ENCODE peak calls at places on chromosome 12, in nine cellular contexts. I is left ventricle myocardium inferior, X is fibroblast of lung, K is tibial artery, B is pancreas, S is lower lobe of right lung, T is spleen, C is mammary epithelial cell, O is heart right ventricle. J is an unnamed sample.

GRCh38 chr12:53567961-53568360 is 58.2 kb downstream of the ATF7 start:
- DNase-seq in O (no peak), T (no peak), K (no peak), C (no peak), X (peak; percentile 22), B (no peak), I (no peak), S (no peak), J (no peak)

GRCh38 chr12:90174198-90174510 is 465.5 kb upstream of the ATP2B1 start:
- DNase-seq in S (no peak), O (no peak), T (no peak), X (no peak), B (no peak), K (no peak), C (peak; percentile 16), I (no peak), J (no peak)

GRCh38 chr12:85633491-85633890 is 202.7 kb downstream of the RASSF9 start:
- DNase-seq in S (no peak), O (no peak), T (no peak), C (no peak), K (no peak), B (no peak), X (no peak), I (no peak), J (no peak)

GRCh38 chr12:66620026-66620425 is 58.9 kb downstream of the GRIP1 start:
- DNase-seq in I (no peak), K (no peak), C (peak; percentile 22), T (no peak), B (no peak), X (no peak), O (no peak), S (no peak), J (no peak)

GRCh38 chr12:3964404-3964803 is 91.2 kb upstream of the PARP11 start:
- DNase-seq in T (no peak), B (no peak), C (no peak), I (no peak), O (peak; percentile 7), S (no peak), K (no peak), X (no peak), J (no peak)

GRCh38 chr12:89353188-89353822 is 1.0 kb upstream of the DUSP6 start:
- DNase-seq in B (peak; percentile 85), O (peak; percentile 65), X (peak; percentile 64), K (peak; percentile 84), C (no peak), S (peak; percentile 83), T (no peak), I (peak; percentile 78), J (no peak)

GRCh38 chr12:123478762-123479161 is 20.8 kb downstream of the SNRNP35 start:
- DNase-seq in X (no peak), O (peak; percentile 71), B (no peak), K (peak; percentile 94), T (no peak), S (no peak), I (peak; percentile 72), C (no peak), J (no peak)

GRCh38 chr12:19624401-19624930 is 185.2 kb downstream of the AEBP2 start:
- DNase-seq in K (no peak), B (no peak), O (no peak), C (no peak), T (no peak), S (no peak), I (no peak), X (no peak), J (no peak)

GRCh38 chr12:52210186-52210924 is 18.5 kb upstream of the KRT80 start:
- DNase-seq in T (peak; percentile 41), I (no peak), C (peak; percentile 58), B (no peak), X (peak; percentile 90), K (peak; percentile 66), S (peak; percentile 52), O (no peak), J (no peak)

GRCh38 chr12:92927055-92927435 is 2.0 kb downstream of the EEA1 start:
- DNase-seq in X (peak; percentile 39), S (no peak), O (peak; percentile 26), C (peak; percentile 93), T (no peak), K (no peak), I (no peak), B (no peak), J (no peak)

GRCh38 chr12:68842123-68842522 is 34.1 kb downstream of the MDM2 start:
- DNase-seq in I (no peak), T (no peak), X (no peak), C (no peak), K (no peak), B (no peak), S (no peak), O (no peak), J (no peak)

DNA sequence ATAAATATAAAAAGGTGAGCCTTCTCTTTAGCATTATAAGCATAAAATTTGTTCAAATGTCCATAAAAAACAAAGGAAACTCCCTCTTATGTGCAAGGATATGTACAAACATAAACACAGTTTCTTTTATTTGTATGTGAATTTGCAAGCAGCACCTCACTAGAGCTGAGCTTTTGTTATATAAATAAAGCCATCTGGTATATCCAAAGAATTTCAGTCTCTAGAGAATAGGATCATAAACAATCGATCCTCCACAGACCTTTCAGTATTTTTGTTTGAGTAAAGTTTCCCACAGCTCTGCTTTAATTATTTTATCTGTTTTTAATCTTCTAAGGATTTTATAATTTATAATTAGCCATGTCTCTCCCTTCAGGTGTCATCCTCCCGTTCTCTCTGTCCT is 89.2 kb downstream of the OTOGL start:
- DNase-seq in B (no peak), K (no peak), S (no peak), X (peak; percentile 46), O (no peak), T (no peak), I (no peak), C (no peak), J (no peak)
- H3K4me3 ChIP-seq in B (no peak overlapping the region), K (no peak overlapping the region), S (no peak overlapping the region), X (no peak overlapping the region), O (no peak overlapping the region), T (no peak overlapping the region), I (no peak overlapping the region), C (no peak overlapping the region), J (no peak overlapping the region)

GRCh38 chr12:128323115-128323514 is 56.1 kb downstream of the TMEM132C start:
- DNase-seq in X (no peak), T (no peak), I (no peak), K (no peak), S (no peak), C (no peak), B (no peak), O (no peak), J (no peak)

GRCh38 chr12:128322341-128322740 is 55.4 kb downstream of the TMEM132C start:
- DNase-seq in B (no peak), C (no peak), K (no peak), O (no peak), T (no peak), S (no peak), X (no peak), I (no peak), J (no peak)

GRCh38 chr12:128325646-128326045 is 58.7 kb downstream of the TMEM132C start:
- DNase-seq in X (no peak), T (no peak), S (no peak), O (no peak), B (no peak), I (no peak), C (no peak), K (no peak), J (no peak)

GRCh38 chr12:128326419-128326818 is 59.4 kb downstream of the TMEM132C start:
- DNase-seq in B (no peak), S (no peak), X (no peak), T (no peak), O (no peak), C (no peak), I (no peak), K (no peak), J (no peak)

DNA sequence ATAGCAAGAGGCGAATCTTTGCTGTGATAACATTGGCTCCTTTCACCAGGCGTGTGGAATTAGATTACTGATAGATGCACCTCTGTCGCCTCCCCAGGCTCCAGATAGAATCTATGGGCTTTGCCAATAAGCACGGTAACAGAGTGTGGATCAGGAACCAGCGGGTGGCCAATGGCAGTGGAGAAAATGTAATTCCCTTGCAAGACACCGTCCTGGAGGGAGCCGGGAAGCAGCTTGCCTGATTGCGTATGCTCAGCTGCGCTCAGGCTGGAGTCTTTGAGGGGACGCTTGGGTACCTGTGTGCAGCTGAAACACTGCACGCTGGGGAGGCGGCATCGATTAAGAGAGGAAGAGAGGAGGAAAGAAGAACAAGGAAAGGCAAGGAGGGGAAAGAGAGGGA is 56.6 kb downstream of the TMEM132C start:
- DNase-seq in I (no peak), B (no peak), X (no peak), K (no peak), C (no peak), O (no peak), T (no peak), S (no peak), J (no peak)
- TF ChIP-seq CTCF in I (no peak), B (no peak), X (no peak), K (no peak), C (no peak), O (no peak), T (no peak), S (no peak), J (no peak)

DNA sequence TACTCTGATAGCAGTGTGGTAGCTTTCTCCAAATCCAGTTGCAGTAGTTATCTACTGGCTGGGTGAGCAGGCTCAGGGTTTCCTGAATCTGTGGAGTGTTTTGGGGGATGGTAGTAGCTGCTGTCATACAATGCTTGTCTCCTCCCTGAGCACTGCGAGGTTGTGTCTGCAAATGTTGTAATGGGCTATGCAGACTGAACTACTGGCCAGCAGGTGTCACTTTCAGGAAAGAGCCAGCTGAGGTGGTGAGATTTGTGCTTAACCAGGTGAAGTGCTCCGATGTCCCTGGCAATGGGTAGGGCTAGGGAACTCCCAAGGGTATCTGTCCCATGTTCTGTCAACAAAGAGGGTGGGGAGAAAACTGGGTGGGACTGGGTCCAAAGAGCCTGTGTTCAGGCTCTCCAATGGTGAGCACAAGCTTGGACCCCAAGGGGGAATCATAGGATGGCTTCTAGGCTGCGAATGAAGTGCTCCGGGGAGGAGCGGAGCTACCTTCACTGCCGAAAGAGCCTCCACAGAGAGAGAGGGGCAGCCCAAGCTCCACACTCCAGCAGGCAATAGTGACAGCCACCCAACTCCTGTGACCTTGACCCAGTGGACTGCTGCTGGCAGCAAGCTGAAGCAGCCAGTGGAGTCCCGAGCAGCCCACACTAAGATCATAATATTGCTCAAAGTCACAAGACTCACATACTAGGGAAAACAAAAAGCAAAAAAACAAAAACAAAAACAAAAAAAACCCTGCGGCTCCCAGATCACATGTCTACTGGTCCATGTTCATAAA is 1324.0 kb upstream of the USP15 start:
- DNase-seq in K (no peak), C (peak; percentile 10), O (no peak), X (no peak), S (no peak), I (no peak), B (no peak), T (no peak), J (no peak)
- H3K9me3 ChIP-seq in K (no peaks in the 10 kb centered on the region), C (no peaks in the 10 kb centered on the region), O (peaks cover 15% of the 10 kb centered on the region), X (no peaks in the 10 kb centered on the region), S (peaks cover 21% of the 10 kb centered on the region), I (peaks cover 56% of the 10 kb centered on the region), B (no peaks in the 10 kb centered on the region), T (peaks cover 58% of the 10 kb centered on the region), J (peaks cover 12% of the 10 kb centered on the region)

GRCh38 chr12:29781705-29782266 is 2.0 kb downstream of the TMTC1 start:
- DNase-seq in T (no peak), X (no peak), B (no peak), I (no peak), O (no peak), C (no peak), S (no peak), K (no peak), J (no peak)
- H3K4me3 ChIP-seq in T (peak overlapping the region; percentile 45), X (peak overlapping the region; percentile 74), B (peak overlapping the region; percentile 66), I (peak overlapping the region; percentile 94), O (peak overlapping the region; percentile 87), C (peak overlapping the region; percentile 95), S (peak overlapping the region; percentile 70), K (peak overlapping the region; percentile 84), J (peak overlapping the region; percentile 88)